ENCODE peak calls at places on chromosomes 12 and 14, in nine cellular contexts. W is cardiac muscle cell; U is T-helper 1 cell; V is EL; H is activated T-helper 1 cell treated with Interleukin-2 at 50 U/mL for 16 hours; B is fibroblast of the aortic adventitia; Q is activated effector memory CD4-positive, alpha-beta T cell treated with anti-CD3 and anti-CD28 coated beads, Interleukin-2, amount 50 U/mL, for 16 hours; A is left colon; M is GM23248. P is an unnamed sample.

GRCh38 chr14:52315355-52315718 is 1.2 kb downstream of the PTGER2 start:
- DNase-seq in U (peak; percentile 26), B (peak; percentile 40), H (no peak), W (no peak), M (peak; percentile 42), V (no peak), A (no peak), Q (no peak), P (no peak)

GRCh38 chr12:11812558-11813421 is 163.3 kb downstream of the ETV6 start:
- DNase-seq in U (no peak), V (peak; percentile 18), H (no peak), Q (no peak), B (peak; percentile 21), W (peak; percentile 33), M (peak; percentile 52), A (peak; percentile 64), P (no peak)

GRCh38 chr14:67263499-67264149 is 22.4 kb downstream of the PALS1 start:
- DNase-seq in M (peak; percentile 48), A (no peak), U (no peak), B (peak; percentile 72), H (no peak), V (peak; percentile 67), Q (no peak), W (no peak), P (no peak)

GRCh38 chr12:84276215-84276614 is 636.4 kb downstream of the SLC6A15 start:
- DNase-seq in M (no peak), H (no peak), B (no peak), A (no peak), V (no peak), Q (no peak), U (no peak), W (no peak), P (no peak)

GRCh38 chr12:113891167-113891692 is 74.9 kb downstream of the RBM19 start:
- DNase-seq in Q (no peak), H (no peak), V (no peak), M (no peak), W (no peak), B (no peak), A (no peak), U (no peak), P (no peak)

GRCh38 chr12:109860961-109861360 is 19.4 kb downstream of the GLTP start:
- DNase-seq in W (no peak), U (no peak), A (no peak), H (no peak), B (no peak), Q (no peak), V (no peak), M (no peak), P (no peak)

GRCh38 chr12:113007166-113007565 is 28.8 kb downstream of the OAS2 start:
- DNase-seq in M (peak; percentile 41), B (peak; percentile 66), H (no peak), A (no peak), V (peak; percentile 94), U (no peak), W (no peak), Q (no peak), P (no peak)

GRCh38 chr14:105419305-105420091 is at the start of gene MTA1:
- DNase-seq in B (no peak), H (peak; percentile 33), M (peak; percentile 74), W (peak; percentile 75), A (peak; percentile 58), V (peak; percentile 49), U (peak; percentile 23), Q (peak; percentile 83), P (peak; percentile 36)

GRCh38 chr14:77883479-77884238 is 83.8 kb downstream of the ADCK1 start:
- DNase-seq in H (no peak), W (no peak), A (no peak), M (no peak), B (no peak), Q (no peak), U (no peak), V (no peak), P (no peak)

GRCh38 chr14:95227279-95227860 is 70.0 kb upstream of the DICER1 start:
- DNase-seq in U (no peak), V (peak; percentile 27), A (no peak), H (no peak), W (no peak), Q (no peak), B (no peak), M (no peak), P (no peak)

GRCh38 chr14:20630340-20631022 is 11.0 kb downstream of the OR6S1 start:
- DNase-seq in M (peak; percentile 42), Q (peak; percentile 66), U (peak; percentile 46), V (peak; percentile 65), H (no peak), A (no peak), B (peak; percentile 40), W (peak; percentile 40), P (peak; percentile 40)

GRCh38 chr12:116529048-116529447 is 30.1 kb upstream of the MAP1LC3B2 start:
- DNase-seq in H (no peak), U (no peak), Q (no peak), W (no peak), M (peak; percentile 80), A (no peak), V (peak; percentile 79), B (peak; percentile 78), P (no peak)

GRCh38 chr12:51895378-51896135 is 7.7 kb downstream of the ANKRD33 start:
- DNase-seq in A (no peak), B (no peak), W (no peak), H (no peak), Q (no peak), V (no peak), U (no peak), M (peak; percentile 72), P (no peak)

GRCh38 chr14:76863724-76864407 is 37.7 kb downstream of the LRRC74A start:
- DNase-seq in V (no peak), M (no peak), B (no peak), U (no peak), H (no peak), A (peak; percentile 23), Q (no peak), W (peak; percentile 39), P (no peak)

GRCh38 chr12:49553512-49554088 is 14.3 kb downstream of the MCRS1 start:
- DNase-seq in Q (no peak), A (no peak), B (no peak), M (peak; percentile 33), W (no peak), U (peak; percentile 37), V (no peak), H (no peak), P (no peak)

GRCh38 chr12:96811083-96811482 is 96.0 kb upstream of the NEDD1 start:
- DNase-seq in Q (no peak), W (no peak), H (no peak), M (peak; percentile 84), U (no peak), B (peak; percentile 71), V (peak; percentile 94), A (no peak), P (no peak)

GRCh38 chr12:58081488-58081887 is 140.1 kb downstream of the ATP23 start:
- DNase-seq in M (no peak), B (no peak), V (no peak), U (no peak), W (no peak), Q (no peak), A (no peak), H (no peak), P (no peak)

GRCh38 chr12:133023566-133023965 is 13.7 kb upstream of the ZNF84 start:
- DNase-seq in H (no peak), A (no peak), U (no peak), V (no peak), W (no peak), B (no peak), Q (no peak), M (peak; percentile 5), P (no peak)

GRCh38 chr12:110846615-110847566 is at the start of gene CCDC63:
- DNase-seq in A (peak; percentile 69), H (no peak), W (peak; percentile 85), U (peak; percentile 10), Q (peak; percentile 69), V (peak; percentile 47), M (peak; percentile 60), B (peak; percentile 16), P (no peak)

GRCh38 chr14:79342942-79343341 is 868.4 kb downstream of the DIO2 start:
- DNase-seq in W (no peak), H (no peak), Q (no peak), B (no peak), U (no peak), M (no peak), V (peak; percentile 17), A (no peak), P (no peak)

GRCh38 chr12:1593232-1594044 is 943 bp downstream of the FBXL14 start:
- DNase-seq in Q (peak; percentile 84), A (peak; percentile 81), H (peak; percentile 42), U (peak; percentile 64), W (peak; percentile 65), M (peak; percentile 68), B (no peak), V (peak; percentile 69), P (peak; percentile 48)

GRCh38 chr12:124514996-124515932 is 52.1 kb downstream of the NCOR2 start:
- DNase-seq in U (no peak), B (no peak), V (no peak), Q (no peak), A (no peak), W (no peak), M (no peak), H (no peak), P (no peak)

GRCh38 chr14:92939699-92940098 is 16.7 kb downstream of the CHGA start:
- DNase-seq in W (no peak), Q (no peak), V (no peak), U (no peak), M (no peak), A (no peak), H (no peak), B (no peak), P (no peak)

GRCh38 chr14:104536942-104537612 is 42.5 kb upstream of the C14orf180 start:
- DNase-seq in Q (peak; percentile 45), H (no peak), A (no peak), B (peak; percentile 5), M (peak; percentile 41), W (no peak), U (no peak), V (peak; percentile 61), P (no peak)

GRCh38 chr12:27732281-27732680 is 21.6 kb downstream of the MRPS35 start:
- DNase-seq in W (peak; percentile 2), H (no peak), U (peak; percentile 6), A (peak; percentile 38), B (no peak), M (peak; percentile 26), V (peak; percentile 6), Q (no peak), P (no peak)

GRCh38 chr12:124347805-124348658 is 53.1 kb downstream of the RFLNA start:
- DNase-seq in W (no peak), Q (peak; percentile 69), H (no peak), M (peak; percentile 26), B (no peak), U (no peak), V (no peak), A (no peak), P (no peak)

GRCh38 chr12:18824287-18824686 is 86.4 kb downstream of the CAPZA3 start:
- DNase-seq in B (no peak), Q (no peak), A (no peak), M (no peak), H (no peak), W (no peak), V (no peak), U (no peak), P (no peak)

GRCh38 chr14:100467046-100467750 is 120.0 kb downstream of the BEGAIN start:
- DNase-seq in V (no peak), A (no peak), H (no peak), W (no peak), M (no peak), Q (no peak), B (no peak), U (no peak), P (no peak)

GRCh38 chr14:33992274-33993050 is 41.6 kb upstream of the EGLN3 start:
- DNase-seq in M (no peak), V (no peak), Q (no peak), H (no peak), U (no peak), B (peak; percentile 30), W (no peak), A (no peak), P (no peak)

GRCh38 chr12:52349196-52349595 is 18.1 kb downstream of the KRT85 start:
- DNase-seq in M (no peak), A (no peak), H (no peak), Q (peak; percentile 22), U (no peak), B (no peak), V (peak; percentile 15), W (no peak), P (no peak)

GRCh38 chr12:21713138-21713537 is 55.5 kb upstream of the LDHB start:
- DNase-seq in B (no peak), M (no peak), H (no peak), W (no peak), Q (no peak), A (no peak), V (no peak), U (no peak), P (no peak)